ENCODE peak calls at places on chromosomes 1 and 21, in four cellular contexts. L, J, A and O are unnamed samples.

GRCh38 chr1:201582977-201583376 is 44.0 kb downstream of the NAV1 start:
- DNase-seq in L (no peak), J (no peak), A (no peak), O (no peak)

GRCh38 chr1:203186446-203187305 is at the start of gene CHI3L1:
- DNase-seq in L (no peak), J (no peak), A (no peak), O (no peak)

GRCh38 chr1:21510885-21511578 is 1.8 kb downstream of the ALPL start:
- DNase-seq in L (no peak), J (no peak), A (no peak), O (no peak)

GRCh38 chr1:65963161-65963888 is 170.6 kb downstream of the PDE4B start:
- DNase-seq in L (no peak), J (no peak), A (no peak), O (no peak)

GRCh38 chr1:62066713-62067112 is 127.9 kb upstream of the L1TD1 start:
- DNase-seq in L (no peak), J (no peak), A (no peak), O (no peak)

GRCh38 chr1:242454262-242455051 is 70.0 kb downstream of the PLD5 start:
- DNase-seq in L (peak), J (no peak), A (peak), O (peak)

GRCh38 chr1:8510041-8510823 is 192.3 kb downstream of the SLC45A1 start:
- DNase-seq in L (no peak), J (no peak), A (no peak), O (no peak)

GRCh38 chr1:245483247-245483646 is 328.5 kb downstream of the KIF26B start:
- DNase-seq in L (no peak), J (no peak), A (no peak), O (no peak)

GRCh38 chr1:78145105-78145580 is 99.4 kb downstream of the GIPC2 start:
- DNase-seq in L (peak), J (no peak), A (peak), O (peak)

GRCh38 chr1:24952413-24952841 is 22.4 kb upstream of the RUNX3 start:
- DNase-seq in L (no peak), J (no peak), A (no peak), O (no peak)

GRCh38 chr21:38505654-38506523 is 7.6 kb upstream of the ERG start:
- DNase-seq in L (peak), J (no peak), A (peak), O (peak)

GRCh38 chr1:161265305-161265704 is 6.8 kb downstream of the PCP4L1 start:
- DNase-seq in L (no peak), J (no peak), A (no peak), O (no peak)

GRCh38 chr1:51956528-51957509 is 33.7 kb downstream of the RAB3B start:
- DNase-seq in L (no peak), J (no peak), A (peak), O (no peak)

GRCh38 chr1:1337793-1338147 is 6.7 kb downstream of the TAS1R3 start:
- DNase-seq in L (peak), J (no peak), A (peak), O (no peak)

GRCh38 chr21:41319273-41319672 is 2.7 kb downstream of the FAM3B start:
- DNase-seq in L (no peak), J (no peak), A (no peak), O (no peak)

GRCh38 chr1:201142011-201142853 is 12.0 kb downstream of the TMEM9 start:
- DNase-seq in L (no peak), J (no peak), A (no peak), O (no peak)

GRCh38 chr1:208835082-208835467 is 590.9 kb upstream of the PLXNA2 start:
- DNase-seq in L (no peak), J (no peak), A (no peak), O (no peak)

GRCh38 chr21:26167593-26167992 is 3.0 kb downstream of the APP start:
- DNase-seq in L (no peak), J (no peak), A (no peak), O (no peak)

GRCh38 chr21:26171310-26172100 is 935 bp upstream of the APP start:
- DNase-seq in L (peak), J (no peak), A (no peak), O (no peak)

GRCh38 chr21:26169061-26169610 is 1.4 kb downstream of the APP start:
- DNase-seq in L (peak), J (peak), A (peak), O (no peak)

GRCh38 chr21:26170471-26171309 is at the start of gene APP:
- DNase-seq in L (peak), J (no peak), A (peak), O (no peak)

GRCh38 chr21:26169611-26170470 is 729 bp downstream of the APP start:
- DNase-seq in L (peak), J (no peak), A (peak), O (no peak)
- TF ChIP-seq POLR2AphosphoS5 in L (peak), J (no peak), A (no peak), O (no peak)

DNA sequence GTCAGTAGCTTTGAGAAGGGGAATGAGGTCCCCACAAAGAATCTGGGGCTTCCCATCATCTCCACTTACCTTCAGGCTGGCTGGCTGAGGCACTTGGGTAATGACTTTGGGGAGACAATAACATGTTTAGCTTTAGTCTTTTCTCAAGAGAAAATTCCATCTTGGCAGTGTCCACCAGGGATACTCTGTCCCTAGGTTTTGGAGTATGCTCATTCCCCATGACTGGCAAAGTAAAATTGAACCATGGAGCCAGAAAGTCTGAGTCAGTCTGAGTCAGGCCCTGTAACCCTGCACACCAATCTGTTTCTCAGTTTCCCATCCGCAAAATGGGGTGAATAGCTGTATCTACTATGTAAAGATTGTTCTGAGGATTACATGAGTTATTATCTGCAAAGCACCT is 28.2 kb downstream of the RUNX1 start:
- DNase-seq in L (no peak), J (no peak), A (no peak), O (no peak)
- TF ChIP-seq SIN3A in L (no peak), J (no peak), A (no peak), O (no peak)

GRCh38 chr21:27586986-27587385 is 620.1 kb upstream of the ADAMTS5 start:
- DNase-seq in L (no peak), J (no peak), A (no peak), O (no peak)

GRCh38 chr21:27586326-27586725 is 619.4 kb upstream of the ADAMTS5 start:
- DNase-seq in L (no peak), J (no peak), A (no peak), O (no peak)

GRCh38 chr21:27590271-27590670 is 623.4 kb upstream of the ADAMTS5 start:
- DNase-seq in L (no peak), J (no peak), A (no peak), O (no peak)
- TF ChIP-seq POLR2AphosphoS5 in L (no peak), J (no peak), A (no peak), O (no peak)

GRCh38 chr1:176575991-176576390 is 113.0 kb downstream of the PAPPA2 start:
- DNase-seq in L (no peak), J (no peak), A (no peak), O (no peak)
- TF ChIP-seq SIN3A in L (no peak), J (no peak), A (no peak), O (no peak)

DNA sequence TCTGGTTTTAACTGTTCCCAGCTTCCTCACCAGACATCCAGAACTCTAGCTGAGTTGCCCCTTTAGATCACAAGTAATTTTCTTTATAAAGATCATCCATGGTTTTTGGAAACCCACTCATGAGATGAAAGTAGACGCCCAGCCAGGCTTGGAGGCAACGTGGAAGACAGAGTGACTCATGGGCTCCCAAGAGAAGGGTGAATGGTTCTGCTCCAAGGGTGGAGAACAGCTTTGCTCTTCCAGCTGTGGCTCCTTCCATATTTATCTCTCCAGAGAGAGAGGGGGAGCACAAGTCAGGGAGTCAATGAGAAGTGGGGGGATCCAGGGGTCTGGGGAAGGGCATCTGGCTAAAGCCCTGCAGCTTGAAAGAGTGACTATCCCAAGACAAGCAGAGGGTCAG is 13.8 kb downstream of the FAM78B start:
- DNase-seq in L (no peak), J (no peak), A (no peak), O (no peak)
- TF ChIP-seq POLR2AphosphoS5 in L (no peak), J (no peak), A (no peak), O (no peak)

DNA sequence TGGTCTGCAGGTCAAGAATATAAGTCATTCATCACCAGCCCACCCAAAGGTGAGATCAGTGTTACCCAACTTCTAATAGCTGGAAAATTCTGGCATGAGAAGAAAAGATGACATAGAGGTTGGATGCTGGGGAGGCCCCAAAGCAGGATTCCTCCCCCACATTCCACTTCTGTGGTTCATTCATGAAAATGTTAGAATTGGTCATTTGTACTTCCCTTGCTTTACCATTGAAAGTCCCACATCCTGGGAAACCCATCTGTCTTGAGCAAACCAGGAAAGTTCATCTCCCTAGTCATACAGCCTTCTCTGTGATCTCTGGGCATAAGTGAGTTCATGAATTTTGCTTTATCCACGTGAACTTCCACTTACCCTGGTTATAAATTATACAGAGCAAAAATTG is 66.8 kb downstream of the SERINC2 start:
- DNase-seq in L (no peak), J (no peak), A (no peak), O (no peak)
- TF ChIP-seq SIN3A in L (no peak), J (no peak), A (no peak), O (no peak)

DNA sequence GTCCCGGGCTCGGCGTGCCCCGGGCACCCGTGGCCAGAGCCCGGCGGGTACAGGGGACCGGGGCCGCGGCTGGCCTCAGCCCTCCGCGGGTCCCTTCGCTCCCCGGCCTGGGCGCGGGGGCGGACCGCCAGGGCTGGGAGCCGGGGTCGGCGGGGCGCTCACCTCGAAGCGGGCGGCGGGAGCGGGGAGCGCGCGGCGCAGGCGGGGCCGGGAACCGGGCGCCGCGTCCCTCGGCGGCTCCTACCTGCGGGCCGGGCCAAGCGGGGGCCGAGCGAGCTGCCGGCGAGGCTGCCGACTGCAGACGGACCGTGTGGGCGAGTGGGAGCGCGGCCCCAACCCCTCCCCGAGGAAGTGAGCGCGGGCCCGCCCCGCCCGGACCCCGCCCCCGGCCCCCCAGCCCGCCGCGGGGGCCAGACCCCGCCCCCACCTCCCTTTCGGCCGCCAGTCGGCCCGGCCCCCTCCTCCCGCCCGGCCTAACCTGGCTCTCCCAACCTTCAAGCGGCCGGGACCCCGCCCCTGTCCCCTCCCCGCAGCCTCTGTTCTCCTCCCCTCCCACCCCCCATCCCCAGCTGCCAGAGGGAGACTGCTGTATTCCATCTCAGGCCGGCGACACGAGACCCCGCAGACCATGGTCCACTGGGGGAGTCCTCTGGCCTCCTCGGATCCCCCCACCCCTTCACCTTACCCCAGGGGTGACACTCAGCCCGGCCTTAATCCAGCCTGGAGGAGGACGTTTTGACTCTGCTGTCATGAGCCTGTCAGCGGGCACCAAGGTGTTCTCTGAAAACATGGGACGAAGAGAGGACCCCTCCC is at the start of gene FHL3:
- DNase-seq in L (peak), J (no peak), A (no peak), O (no peak)
- TF ChIP-seq POLR2AphosphoS5 in L (peak), J (no peak), A (peak), O (no peak)

GRCh38 chr1:214401666-214402065 is 120.7 kb downstream of the SMYD2 start:
- DNase-seq in L (no peak), J (no peak), A (no peak), O (no peak)

GRCh38 chr1:214404154-214404553 is 123.2 kb downstream of the SMYD2 start:
- DNase-seq in L (no peak), J (peak), A (no peak), O (no peak)

GRCh38 chr1:214402583-214403216 is 121.7 kb downstream of the SMYD2 start:
- DNase-seq in L (no peak), J (no peak), A (no peak), O (no peak)

GRCh38 chr1:214403431-214403830 is 122.5 kb downstream of the SMYD2 start:
- DNase-seq in L (no peak), J (no peak), A (no peak), O (no peak)

DNA sequence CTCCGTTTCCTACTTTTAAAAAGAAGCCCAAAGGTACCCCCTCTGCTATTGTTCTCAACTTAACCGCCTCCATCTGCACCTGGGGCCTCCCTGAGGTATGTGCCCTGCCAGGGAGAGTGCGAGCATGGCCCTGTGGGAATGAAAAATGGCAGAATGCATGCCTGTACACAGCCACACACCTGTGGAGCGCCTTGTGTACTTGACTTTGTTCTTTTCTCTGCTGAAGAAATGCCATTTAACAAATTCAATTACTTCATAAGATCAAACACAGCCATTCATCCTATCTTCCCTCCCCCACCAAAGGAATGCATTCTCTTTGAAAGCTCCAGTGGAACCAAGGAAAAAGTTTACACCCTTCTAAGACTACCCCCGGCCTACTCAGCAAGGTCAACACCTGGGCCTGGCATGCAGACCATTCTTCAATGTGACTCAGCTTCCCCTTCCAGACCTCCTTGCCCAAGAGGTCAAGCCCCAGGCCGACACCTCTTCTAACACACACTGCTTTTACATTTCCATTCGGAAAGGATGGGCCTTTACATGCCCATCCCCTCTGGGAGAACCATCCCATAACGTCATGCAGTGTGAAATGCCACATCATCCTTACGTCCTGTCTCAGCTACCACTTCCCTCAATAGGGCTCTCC is 123.7 kb downstream of the SMYD2 start:
- DNase-seq in L (no peak), J (no peak), A (peak), O (no peak)
- TF ChIP-seq SIN3A in L (no peak), J (no peak), A (no peak), O (no peak)

GRCh38 chr1:157893681-157894080 is 52.1 kb upstream of the CD5L start:
- DNase-seq in L (no peak), J (no peak), A (no peak), O (no peak)

DNA sequence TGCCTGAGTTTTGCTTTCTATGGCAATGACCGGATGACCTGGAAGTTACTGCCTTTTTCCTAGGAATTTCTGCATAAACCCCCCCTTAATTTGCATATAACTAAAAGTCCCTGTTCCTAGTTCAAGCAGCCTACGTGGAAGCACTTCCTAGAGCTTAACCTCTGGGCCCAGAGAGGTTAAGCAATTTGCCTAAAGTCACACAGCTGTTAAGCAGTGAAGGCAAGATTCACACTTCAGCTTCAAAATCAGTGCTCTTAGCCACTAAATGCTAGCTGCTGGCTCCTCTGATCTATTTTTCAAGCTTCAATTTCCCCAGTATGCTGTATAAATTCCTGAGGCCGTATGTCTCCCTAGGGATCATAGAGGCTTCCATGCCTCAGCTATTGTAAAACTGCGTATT is 53.0 kb upstream of the CD5L start:
- DNase-seq in L (no peak), J (no peak), A (no peak), O (no peak)
- TF ChIP-seq POLR2AphosphoS5 in L (no peak), J (no peak), A (no peak), O (no peak)